ENCODE peak calls at places on chromosomes 7 and 10, in six cellular contexts. M is A172; T is AML-193; F is stimulated activated CD4-positive, alpha-beta T cell treated with anti-CD3 and anti-CD28 coated beads, Interleukin-2, amount 100 ng/mL, for 48 hours; U is RCC 7860; P is kidney. H is an unnamed sample.

GRCh38 chr7:80869385-80869784 is 49.5 kb downstream of the SEMA3C start:
- DNase-seq in U (no peak), F (no peak), T (no peak), P (no peak), M (no peak), H (no peak)

GRCh38 chr10:61140765-61141392 is 196.9 kb upstream of the RHOBTB1 start:
- DNase-seq in M (peak), P (no peak), F (no peak), U (peak), T (peak), H (peak)

GRCh38 chr10:28558923-28559508 is 26.1 kb downstream of the WAC start:
- DNase-seq in U (no peak), T (peak), P (no peak), M (no peak), F (no peak), H (no peak)

GRCh38 chr10:28612877-28613276 is 64.4 kb upstream of the BAMBI start:
- DNase-seq in F (no peak), M (no peak), U (no peak), P (no peak), T (no peak), H (no peak)

GRCh38 chr7:5776894-5777645 is 4.4 kb downstream of the RNF216 start:
- DNase-seq in M (no peak), U (no peak), F (no peak), P (no peak), T (no peak), H (no peak)

GRCh38 chr7:45909576-45909975 is 11.5 kb downstream of the IGFBP3 start:
- DNase-seq in M (no peak), T (no peak), U (no peak), F (no peak), P (no peak), H (no peak)

GRCh38 chr7:12389089-12389700 is 14.5 kb downstream of the VWDE start:
- DNase-seq in P (no peak), M (peak), T (peak), F (peak), U (peak), H (peak)

GRCh38 chr7:116138202-116138801 is 72.0 kb upstream of the TES start:
- DNase-seq in F (peak), M (peak), U (peak), T (peak), P (no peak), H (peak)

GRCh38 chr10:84715911-84716310 is 387.5 kb downstream of the CCSER2 start:
- DNase-seq in U (peak), P (no peak), F (no peak), T (peak), M (no peak), H (peak)

GRCh38 chr10:90112681-90113080 is 411.3 kb downstream of the KIF20B start:
- DNase-seq in F (no peak), M (no peak), P (no peak), U (no peak), T (no peak), H (no peak)

GRCh38 chr7:150990416-150991186 is at the start of gene NOS3:
- DNase-seq in F (no peak), U (no peak), P (no peak), M (no peak), T (no peak), H (peak)

GRCh38 chr10:80751940-80752339 is 214.2 kb downstream of the SH2D4B start:
- DNase-seq in F (no peak), M (no peak), P (no peak), U (no peak), T (no peak), H (no peak)

GRCh38 chr7:158037211-158037610 is 550.4 kb downstream of the PTPRN2 start:
- DNase-seq in T (no peak), F (no peak), U (no peak), P (no peak), M (no peak), H (no peak)

GRCh38 chr7:31919678-31920369 is 150.4 kb downstream of the PDE1C start:
- DNase-seq in M (no peak), T (no peak), P (no peak), U (no peak), F (no peak), H (no peak)

GRCh38 chr7:122517576-122517975 is 181.3 kb downstream of the RNF133 start:
- DNase-seq in P (no peak), U (no peak), T (no peak), F (no peak), M (no peak), H (no peak)

GRCh38 chr7:78636727-78637126 is 816.7 kb downstream of the MAGI2 start:
- DNase-seq in F (no peak), M (no peak), U (no peak), P (no peak), T (no peak), H (no peak)

GRCh38 chr10:83522881-83523386 is 616.4 kb upstream of the GHITM start:
- DNase-seq in P (no peak), F (no peak), T (no peak), U (peak), M (peak), H (no peak)

GRCh38 chr10:110274072-110274627 is 30.6 kb downstream of the SMNDC1 start:
- DNase-seq in P (no peak), F (no peak), M (no peak), T (no peak), U (no peak), H (no peak)

GRCh38 chr10:17453377-17454091 is 861 bp downstream of the ST8SIA6 start:
- DNase-seq in T (no peak), F (peak), M (peak), U (no peak), P (peak), H (no peak)

GRCh38 chr10:21083861-21084260 is 186.8 kb upstream of the NEBL start:
- DNase-seq in T (no peak), M (peak), P (no peak), U (peak), F (no peak), H (no peak)

GRCh38 chr7:77406421-77406820 is 9.7 kb downstream of the GSAP start:
- DNase-seq in T (no peak), M (no peak), F (no peak), P (no peak), U (no peak), H (no peak)

GRCh38 chr10:52653510-52653909 is 119.1 kb downstream of the MBL2 start:
- DNase-seq in T (no peak), P (no peak), M (no peak), U (no peak), F (no peak), H (no peak)

GRCh38 chr7:95322396-95322795 is 1.9 kb downstream of the PON1 start:
- DNase-seq in U (no peak), M (no peak), P (no peak), F (no peak), T (no peak), H (no peak)

GRCh38 chr10:72331575-72332422 is 22.9 kb downstream of the DNAJB12 start:
- DNase-seq in P (peak), U (peak), F (peak), T (peak), M (no peak), H (no peak)

GRCh38 chr10:123301077-123301875 is 147.1 kb downstream of the BUB3 start:
- DNase-seq in F (no peak), U (peak), T (no peak), P (peak), M (peak), H (peak)

GRCh38 chr10:46285300-46285699 is 1.5 kb upstream of the ANTXRL start:
- DNase-seq in P (no peak), F (no peak), U (no peak), T (peak), M (peak), H (no peak)

GRCh38 chr7:157775021-157775559 is 438.3 kb downstream of the DNAJB6 start:
- DNase-seq in F (no peak), T (no peak), P (peak), M (no peak), U (no peak), H (no peak)

GRCh38 chr10:102835007-102835482 is 2.2 kb downstream of the CYP17A1 start:
- DNase-seq in P (peak), T (peak), U (peak), F (peak), M (peak), H (peak)